ENCODE peak calls at places on chromosomes 6 and 20, in nine cellular contexts. One of them, this sample, is unnamed.

GRCh38 chr6:168088161-168089106 is 9.4 kb upstream of the FRMD1 start:
- DNase-seq in M059J: peak; percentile 50
- DNase-seq in frontal cortex: peak; percentile 48
- DNase-seq in fibroblast of the conjunctiva: no peak
- DNase-seq in H54: no peak
- DNase-seq in stimulated activated CD4-positive, alpha-beta T cell treated with anti-CD3 and anti-CD28 coated beads, Interleukin-12 subunit alpha, Interleukin-12 subunit beta, amount 100 ng/mL, for 4 hours: no peak
- DNase-seq in activated CD8-positive, alpha-beta memory T cell treated with anti-CD3 and anti-CD28 coated beads for 4 hours: no peak
- DNase-seq in uterus: peak; percentile 51
- DNase-seq in NCI-H345: peak; percentile 31
- DNase-seq in this sample: no peak

GRCh38 chr20:37303637-37304036 is 14.2 kb downstream of the MANBAL start:
- DNase-seq in M059J: no peak
- DNase-seq in frontal cortex: no peak
- DNase-seq in fibroblast of the conjunctiva: no peak
- DNase-seq in H54: no peak
- DNase-seq in stimulated activated CD4-positive, alpha-beta T cell treated with anti-CD3 and anti-CD28 coated beads, Interleukin-12 subunit alpha, Interleukin-12 subunit beta, amount 100 ng/mL, for 4 hours: no peak
- DNase-seq in activated CD8-positive, alpha-beta memory T cell treated with anti-CD3 and anti-CD28 coated beads for 4 hours: no peak
- DNase-seq in uterus: no peak
- DNase-seq in NCI-H345: peak; percentile 36
- DNase-seq in this sample: no peak

GRCh38 chr6:138285800-138286199 is 67.5 kb upstream of the PBOV1 start:
- DNase-seq in M059J: no peak
- DNase-seq in frontal cortex: no peak
- DNase-seq in fibroblast of the conjunctiva: no peak
- DNase-seq in H54: no peak
- DNase-seq in stimulated activated CD4-positive, alpha-beta T cell treated with anti-CD3 and anti-CD28 coated beads, Interleukin-12 subunit alpha, Interleukin-12 subunit beta, amount 100 ng/mL, for 4 hours: no peak
- DNase-seq in activated CD8-positive, alpha-beta memory T cell treated with anti-CD3 and anti-CD28 coated beads for 4 hours: no peak
- DNase-seq in uterus: no peak
- DNase-seq in NCI-H345: no peak
- DNase-seq in this sample: no peak

GRCh38 chr6:7431594-7432390 is 42.2 kb downstream of the RIOK1 start:
- DNase-seq in M059J: no peak
- DNase-seq in frontal cortex: no peak
- DNase-seq in fibroblast of the conjunctiva: no peak
- DNase-seq in H54: no peak
- DNase-seq in stimulated activated CD4-positive, alpha-beta T cell treated with anti-CD3 and anti-CD28 coated beads, Interleukin-12 subunit alpha, Interleukin-12 subunit beta, amount 100 ng/mL, for 4 hours: no peak
- DNase-seq in activated CD8-positive, alpha-beta memory T cell treated with anti-CD3 and anti-CD28 coated beads for 4 hours: no peak
- DNase-seq in uterus: no peak
- DNase-seq in NCI-H345: no peak
- DNase-seq in this sample: no peak

GRCh38 chr6:38212579-38212978 is 393.1 kb downstream of the ZFAND3 start:
- DNase-seq in M059J: no peak
- DNase-seq in frontal cortex: no peak
- DNase-seq in fibroblast of the conjunctiva: no peak
- DNase-seq in H54: no peak
- DNase-seq in stimulated activated CD4-positive, alpha-beta T cell treated with anti-CD3 and anti-CD28 coated beads, Interleukin-12 subunit alpha, Interleukin-12 subunit beta, amount 100 ng/mL, for 4 hours: no peak
- DNase-seq in activated CD8-positive, alpha-beta memory T cell treated with anti-CD3 and anti-CD28 coated beads for 4 hours: no peak
- DNase-seq in uterus: no peak
- DNase-seq in NCI-H345: peak; percentile 95
- DNase-seq in this sample: no peak

GRCh38 chr6:36914227-36914794 is 28.6 kb downstream of the C6orf89 start:
- DNase-seq in M059J: peak; percentile 91
- DNase-seq in frontal cortex: no peak
- DNase-seq in fibroblast of the conjunctiva: no peak
- DNase-seq in H54: peak; percentile 58
- DNase-seq in stimulated activated CD4-positive, alpha-beta T cell treated with anti-CD3 and anti-CD28 coated beads, Interleukin-12 subunit alpha, Interleukin-12 subunit beta, amount 100 ng/mL, for 4 hours: no peak
- DNase-seq in activated CD8-positive, alpha-beta memory T cell treated with anti-CD3 and anti-CD28 coated beads for 4 hours: no peak
- DNase-seq in uterus: no peak
- DNase-seq in NCI-H345: no peak
- DNase-seq in this sample: peak; percentile 27

GRCh38 chr6:142746524-142746923 is 198.5 kb downstream of the HIVEP2 start:
- DNase-seq in M059J: peak; percentile 42
- DNase-seq in frontal cortex: no peak
- DNase-seq in fibroblast of the conjunctiva: no peak
- DNase-seq in H54: no peak
- DNase-seq in stimulated activated CD4-positive, alpha-beta T cell treated with anti-CD3 and anti-CD28 coated beads, Interleukin-12 subunit alpha, Interleukin-12 subunit beta, amount 100 ng/mL, for 4 hours: no peak
- DNase-seq in activated CD8-positive, alpha-beta memory T cell treated with anti-CD3 and anti-CD28 coated beads for 4 hours: peak; percentile 9
- DNase-seq in uterus: no peak
- DNase-seq in NCI-H345: no peak
- DNase-seq in this sample: peak; percentile 37

GRCh38 chr20:62617711-62618483 is 24.4 kb upstream of the SLCO4A1 start:
- DNase-seq in M059J: peak; percentile 79
- DNase-seq in frontal cortex: no peak
- DNase-seq in fibroblast of the conjunctiva: no peak
- DNase-seq in H54: peak; percentile 68
- DNase-seq in stimulated activated CD4-positive, alpha-beta T cell treated with anti-CD3 and anti-CD28 coated beads, Interleukin-12 subunit alpha, Interleukin-12 subunit beta, amount 100 ng/mL, for 4 hours: peak; percentile 45
- DNase-seq in activated CD8-positive, alpha-beta memory T cell treated with anti-CD3 and anti-CD28 coated beads for 4 hours: no peak
- DNase-seq in uterus: peak; percentile 71
- DNase-seq in NCI-H345: no peak
- DNase-seq in this sample: no peak

GRCh38 chr6:122124908-122125307 is 274.5 kb upstream of the HSF2 start:
- DNase-seq in M059J: no peak
- DNase-seq in frontal cortex: no peak
- DNase-seq in fibroblast of the conjunctiva: no peak
- DNase-seq in H54: no peak
- DNase-seq in stimulated activated CD4-positive, alpha-beta T cell treated with anti-CD3 and anti-CD28 coated beads, Interleukin-12 subunit alpha, Interleukin-12 subunit beta, amount 100 ng/mL, for 4 hours: no peak
- DNase-seq in activated CD8-positive, alpha-beta memory T cell treated with anti-CD3 and anti-CD28 coated beads for 4 hours: no peak
- DNase-seq in uterus: no peak
- DNase-seq in NCI-H345: no peak
- DNase-seq in this sample: no peak

GRCh38 chr6:138086573-138087196 is 20.5 kb downstream of the PERP start:
- DNase-seq in M059J: peak; percentile 94
- DNase-seq in frontal cortex: no peak
- DNase-seq in fibroblast of the conjunctiva: no peak
- DNase-seq in H54: peak; percentile 22
- DNase-seq in stimulated activated CD4-positive, alpha-beta T cell treated with anti-CD3 and anti-CD28 coated beads, Interleukin-12 subunit alpha, Interleukin-12 subunit beta, amount 100 ng/mL, for 4 hours: no peak
- DNase-seq in activated CD8-positive, alpha-beta memory T cell treated with anti-CD3 and anti-CD28 coated beads for 4 hours: no peak
- DNase-seq in uterus: no peak
- DNase-seq in NCI-H345: peak; percentile 94
- DNase-seq in this sample: no peak

GRCh38 chr6:48074368-48074767 is 36.6 kb downstream of the PTCHD4 start:
- DNase-seq in M059J: peak; percentile 50
- DNase-seq in frontal cortex: no peak
- DNase-seq in fibroblast of the conjunctiva: no peak
- DNase-seq in H54: no peak
- DNase-seq in stimulated activated CD4-positive, alpha-beta T cell treated with anti-CD3 and anti-CD28 coated beads, Interleukin-12 subunit alpha, Interleukin-12 subunit beta, amount 100 ng/mL, for 4 hours: no peak
- DNase-seq in activated CD8-positive, alpha-beta memory T cell treated with anti-CD3 and anti-CD28 coated beads for 4 hours: no peak
- DNase-seq in uterus: no peak
- DNase-seq in NCI-H345: no peak
- DNase-seq in this sample: no peak

GRCh38 chr6:12605888-12606345 is 110.7 kb upstream of the PHACTR1 start:
- DNase-seq in M059J: peak; percentile 84
- DNase-seq in frontal cortex: no peak
- DNase-seq in fibroblast of the conjunctiva: peak; percentile 47
- DNase-seq in H54: no peak
- DNase-seq in stimulated activated CD4-positive, alpha-beta T cell treated with anti-CD3 and anti-CD28 coated beads, Interleukin-12 subunit alpha, Interleukin-12 subunit beta, amount 100 ng/mL, for 4 hours: peak; percentile 12
- DNase-seq in activated CD8-positive, alpha-beta memory T cell treated with anti-CD3 and anti-CD28 coated beads for 4 hours: no peak
- DNase-seq in uterus: peak; percentile 25
- DNase-seq in NCI-H345: peak; percentile 28
- DNase-seq in this sample: peak; percentile 47

GRCh38 chr6:45092135-45092534 is 236.0 kb upstream of the RUNX2 start:
- DNase-seq in M059J: no peak
- DNase-seq in frontal cortex: no peak
- DNase-seq in fibroblast of the conjunctiva: no peak
- DNase-seq in H54: no peak
- DNase-seq in stimulated activated CD4-positive, alpha-beta T cell treated with anti-CD3 and anti-CD28 coated beads, Interleukin-12 subunit alpha, Interleukin-12 subunit beta, amount 100 ng/mL, for 4 hours: no peak
- DNase-seq in activated CD8-positive, alpha-beta memory T cell treated with anti-CD3 and anti-CD28 coated beads for 4 hours: no peak
- DNase-seq in uterus: no peak
- DNase-seq in NCI-H345: no peak
- DNase-seq in this sample: no peak

GRCh38 chr6:90219168-90219985 is 77.3 kb downstream of the BACH2 start:
- DNase-seq in M059J: peak; percentile 58
- DNase-seq in frontal cortex: no peak
- DNase-seq in fibroblast of the conjunctiva: peak; percentile 94
- DNase-seq in H54: no peak
- DNase-seq in stimulated activated CD4-positive, alpha-beta T cell treated with anti-CD3 and anti-CD28 coated beads, Interleukin-12 subunit alpha, Interleukin-12 subunit beta, amount 100 ng/mL, for 4 hours: no peak
- DNase-seq in activated CD8-positive, alpha-beta memory T cell treated with anti-CD3 and anti-CD28 coated beads for 4 hours: no peak
- DNase-seq in uterus: peak; percentile 65
- DNase-seq in NCI-H345: peak; percentile 65
- DNase-seq in this sample: no peak

GRCh38 chr20:7147220-7147601 is 379.7 kb downstream of the BMP2 start:
- DNase-seq in M059J: no peak
- DNase-seq in frontal cortex: no peak
- DNase-seq in fibroblast of the conjunctiva: no peak
- DNase-seq in H54: no peak
- DNase-seq in stimulated activated CD4-positive, alpha-beta T cell treated with anti-CD3 and anti-CD28 coated beads, Interleukin-12 subunit alpha, Interleukin-12 subunit beta, amount 100 ng/mL, for 4 hours: no peak
- DNase-seq in activated CD8-positive, alpha-beta memory T cell treated with anti-CD3 and anti-CD28 coated beads for 4 hours: no peak
- DNase-seq in uterus: no peak
- DNase-seq in NCI-H345: no peak
- DNase-seq in this sample: no peak

GRCh38 chr6:114049367-114049966 is 78.5 kb upstream of the HDAC2 start:
- DNase-seq in M059J: peak; percentile 70
- DNase-seq in frontal cortex: no peak
- DNase-seq in fibroblast of the conjunctiva: no peak
- DNase-seq in H54: no peak
- DNase-seq in stimulated activated CD4-positive, alpha-beta T cell treated with anti-CD3 and anti-CD28 coated beads, Interleukin-12 subunit alpha, Interleukin-12 subunit beta, amount 100 ng/mL, for 4 hours: no peak
- DNase-seq in activated CD8-positive, alpha-beta memory T cell treated with anti-CD3 and anti-CD28 coated beads for 4 hours: no peak
- DNase-seq in uterus: no peak
- DNase-seq in NCI-H345: no peak
- DNase-seq in this sample: no peak

GRCh38 chr6:10520468-10520867 is 683 bp upstream of the GCNT2 start:
- DNase-seq in M059J: peak; percentile 39
- DNase-seq in frontal cortex: no peak
- DNase-seq in fibroblast of the conjunctiva: no peak
- DNase-seq in H54: no peak
- DNase-seq in stimulated activated CD4-positive, alpha-beta T cell treated with anti-CD3 and anti-CD28 coated beads, Interleukin-12 subunit alpha, Interleukin-12 subunit beta, amount 100 ng/mL, for 4 hours: no peak
- DNase-seq in activated CD8-positive, alpha-beta memory T cell treated with anti-CD3 and anti-CD28 coated beads for 4 hours: no peak
- DNase-seq in uterus: no peak
- DNase-seq in NCI-H345: no peak
- DNase-seq in this sample: no peak

GRCh38 chr6:132964101-132964867 is 149.9 kb downstream of the RPS12 start:
- DNase-seq in M059J: peak; percentile 60
- DNase-seq in frontal cortex: no peak
- DNase-seq in fibroblast of the conjunctiva: peak; percentile 20
- DNase-seq in H54: no peak
- DNase-seq in stimulated activated CD4-positive, alpha-beta T cell treated with anti-CD3 and anti-CD28 coated beads, Interleukin-12 subunit alpha, Interleukin-12 subunit beta, amount 100 ng/mL, for 4 hours: no peak
- DNase-seq in activated CD8-positive, alpha-beta memory T cell treated with anti-CD3 and anti-CD28 coated beads for 4 hours: no peak
- DNase-seq in uterus: no peak
- DNase-seq in NCI-H345: no peak
- DNase-seq in this sample: no peak

GRCh38 chr20:48722737-48723191 is 105.0 kb downstream of the PREX1 start:
- DNase-seq in M059J: peak; percentile 49
- DNase-seq in frontal cortex: no peak
- DNase-seq in fibroblast of the conjunctiva: peak; percentile 18
- DNase-seq in H54: no peak
- DNase-seq in stimulated activated CD4-positive, alpha-beta T cell treated with anti-CD3 and anti-CD28 coated beads, Interleukin-12 subunit alpha, Interleukin-12 subunit beta, amount 100 ng/mL, for 4 hours: no peak
- DNase-seq in activated CD8-positive, alpha-beta memory T cell treated with anti-CD3 and anti-CD28 coated beads for 4 hours: no peak
- DNase-seq in uterus: no peak
- DNase-seq in NCI-H345: peak; percentile 10
- DNase-seq in this sample: no peak

GRCh38 chr6:83193747-83194582 is 808 bp downstream of the RWDD2A start:
- DNase-seq in M059J: peak; percentile 51
- DNase-seq in frontal cortex: peak; percentile 52
- DNase-seq in fibroblast of the conjunctiva: peak; percentile 4
- DNase-seq in H54: peak; percentile 44
- DNase-seq in stimulated activated CD4-positive, alpha-beta T cell treated with anti-CD3 and anti-CD28 coated beads, Interleukin-12 subunit alpha, Interleukin-12 subunit beta, amount 100 ng/mL, for 4 hours: peak; percentile 6
- DNase-seq in activated CD8-positive, alpha-beta memory T cell treated with anti-CD3 and anti-CD28 coated beads for 4 hours: no peak
- DNase-seq in uterus: peak; percentile 44
- DNase-seq in NCI-H345: peak; percentile 72
- DNase-seq in this sample: no peak

GRCh38 chr6:112308476-112308875 is 38.7 kb upstream of the RFPL4B start:
- DNase-seq in M059J: peak; percentile 38
- DNase-seq in frontal cortex: no peak
- DNase-seq in fibroblast of the conjunctiva: no peak
- DNase-seq in H54: no peak
- DNase-seq in stimulated activated CD4-positive, alpha-beta T cell treated with anti-CD3 and anti-CD28 coated beads, Interleukin-12 subunit alpha, Interleukin-12 subunit beta, amount 100 ng/mL, for 4 hours: no peak
- DNase-seq in activated CD8-positive, alpha-beta memory T cell treated with anti-CD3 and anti-CD28 coated beads for 4 hours: no peak
- DNase-seq in uterus: peak; percentile 35
- DNase-seq in NCI-H345: no peak
- DNase-seq in this sample: no peak

GRCh38 chr6:80640176-80640575 is 533.7 kb downstream of the BCKDHB start:
- DNase-seq in M059J: peak; percentile 19
- DNase-seq in frontal cortex: no peak
- DNase-seq in fibroblast of the conjunctiva: no peak
- DNase-seq in H54: no peak
- DNase-seq in stimulated activated CD4-positive, alpha-beta T cell treated with anti-CD3 and anti-CD28 coated beads, Interleukin-12 subunit alpha, Interleukin-12 subunit beta, amount 100 ng/mL, for 4 hours: no peak
- DNase-seq in activated CD8-positive, alpha-beta memory T cell treated with anti-CD3 and anti-CD28 coated beads for 4 hours: no peak
- DNase-seq in uterus: no peak
- DNase-seq in NCI-H345: no peak
- DNase-seq in this sample: no peak

GRCh38 chr20:12207875-12208274 is 290.2 kb downstream of the BTBD3 start:
- DNase-seq in M059J: peak; percentile 56
- DNase-seq in frontal cortex: no peak
- DNase-seq in fibroblast of the conjunctiva: peak; percentile 10
- DNase-seq in H54: no peak
- DNase-seq in stimulated activated CD4-positive, alpha-beta T cell treated with anti-CD3 and anti-CD28 coated beads, Interleukin-12 subunit alpha, Interleukin-12 subunit beta, amount 100 ng/mL, for 4 hours: no peak
- DNase-seq in activated CD8-positive, alpha-beta memory T cell treated with anti-CD3 and anti-CD28 coated beads for 4 hours: no peak
- DNase-seq in uterus: no peak
- DNase-seq in NCI-H345: no peak
- DNase-seq in this sample: peak; percentile 80